ENCODE peak calls at places on chromosome 21, in four cellular contexts. U, H, O and X are unnamed samples.
A peak's percentile ranks its signal among the peaks of the same experiment; 100 is the strongest.

GRCh38 chr21:40797881-40798280 is 49.1 kb downstream of the DSCAM start:
- DNase-seq in O (no peak), U (peak; percentile 28), H (no peak), X (no peak)

GRCh38 chr21:43937898-43938309 is 72.9 kb downstream of the AGPAT3 start:
- DNase-seq in U (no peak), O (no peak), H (peak; percentile 69), X (no peak)

GRCh38 chr21:43987509-43987908 is 24.6 kb upstream of the TRAPPC10 start:
- DNase-seq in U (no peak), O (no peak), H (no peak), X (no peak)

GRCh38 chr21:15688809-15689208 is 41.0 kb upstream of the USP25 start:
- DNase-seq in H (no peak), O (no peak), U (peak; percentile 8), X (no peak)

GRCh38 chr21:26499475-26499874 is 73.6 kb downstream of the CYYR1 start:
- DNase-seq in O (no peak), H (no peak), U (no peak), X (no peak)

GRCh38 chr21:14273736-14274538 is 58.0 kb downstream of the RBM11 start:
- DNase-seq in H (no peak), U (peak; percentile 96), O (peak; percentile 82), X (peak; percentile 65)

GRCh38 chr21:37435120-37435519 is 68.5 kb downstream of the DYRK1A start:
- DNase-seq in H (no peak), O (no peak), U (peak; percentile 35), X (peak; percentile 35)

GRCh38 chr21:31457675-31458074 is 113.6 kb upstream of the TIAM1 start:
- DNase-seq in U (peak; percentile 36), H (no peak), O (no peak), X (no peak)

GRCh38 chr21:42495765-42496119 is 282 bp downstream of the RSPH1 start:
- DNase-seq in H (no peak), U (peak; percentile 51), O (no peak), X (no peak)

GRCh38 chr21:25983745-25984144 is 186.8 kb downstream of the APP start:
- DNase-seq in O (no peak), U (no peak), H (no peak), X (no peak)

GRCh38 chr21:46457801-46458314 is 833 bp upstream of the DIP2A start:
- DNase-seq in H (no peak), O (no peak), U (peak; percentile 39), X (peak; percentile 41)

GRCh38 chr21:28775071-28775470 is 217.6 kb downstream of the LTN1 start:
- DNase-seq in H (no peak), O (no peak), U (no peak), X (no peak)

GRCh38 chr21:41881051-41881450 is 1.9 kb upstream of the PRDM15 start:
- DNase-seq in O (no peak), H (no peak), U (peak; percentile 83), X (no peak)

GRCh38 chr21:40053007-40053406 is 185.8 kb downstream of the PCP4 start:
- DNase-seq in H (no peak), U (no peak), O (no peak), X (peak; percentile 41)

GRCh38 chr21:16079830-16080229 is 350.0 kb downstream of the USP25 start:
- DNase-seq in H (no peak), U (no peak), O (no peak), X (no peak)

GRCh38 chr21:37787456-37787855 is 128.8 kb downstream of the KCNJ6 start:
- DNase-seq in H (no peak), U (peak; percentile 19), O (no peak), X (no peak)

GRCh38 chr21:43731891-43732711 is 13.2 kb downstream of the PDXK start:
- DNase-seq in H (no peak), O (no peak), U (peak; percentile 60), X (no peak)

GRCh38 chr21:37974081-37974480 is 57.8 kb upstream of the KCNJ6 start:
- DNase-seq in U (peak; percentile 53), O (no peak), H (no peak), X (no peak)

GRCh38 chr21:41614456-41615010 is 106.6 kb upstream of the TMPRSS2 start:
- DNase-seq in H (no peak), U (no peak), O (no peak), X (no peak)

GRCh38 chr21:45033791-45034555 is 40.4 kb upstream of the ADARB1 start:
- DNase-seq in O (no peak), U (no peak), H (no peak), X (no peak)